ENCODE peak calls at places on chromosome X, in nine cellular contexts. One of them, this sample, is unnamed.

GRCh38 chrX:96721398-96721797 is 36.8 kb downstream of the DIAPH2 start:
- DNase-seq in astrocyte of the hippocampus: no peak
- DNase-seq in activated naive CD8-positive, alpha-beta T cell treated with anti-CD3 and anti-CD28 coated beads, Interleukin-2, amount 50 U/mL, for 16 hours: no peak
- DNase-seq in stimulated activated CD4-positive, alpha-beta T cell treated with anti-CD3 and anti-CD28 coated beads, Interleukin-4, amount 100 ng/mL, for 48 hours: no peak
- DNase-seq in PC-9: no peak
- DNase-seq in GM13976: peak
- DNase-seq in frontal cortex: no peak
- DNase-seq in LoVo: no peak
- DNase-seq in cardiac fibroblast: no peak
- DNase-seq in this sample: peak

GRCh38 chrX:123797543-123798447 is 62.1 kb upstream of the XIAP start:
- DNase-seq in frontal cortex: no peak
- DNase-seq in LoVo: no peak
- DNase-seq in GM13976: no peak
- DNase-seq in cardiac fibroblast: peak
- DNase-seq in stimulated activated CD4-positive, alpha-beta T cell treated with anti-CD3 and anti-CD28 coated beads, Interleukin-4, amount 100 ng/mL, for 48 hours: no peak
- DNase-seq in activated naive CD8-positive, alpha-beta T cell treated with anti-CD3 and anti-CD28 coated beads, Interleukin-2, amount 50 U/mL, for 16 hours: no peak
- DNase-seq in astrocyte of the hippocampus: peak
- DNase-seq in PC-9: no peak
- DNase-seq in this sample: no peak

GRCh38 chrX:45774961-45775360 is 574.3 kb upstream of the DIPK2B start:
- DNase-seq in stimulated activated CD4-positive, alpha-beta T cell treated with anti-CD3 and anti-CD28 coated beads, Interleukin-4, amount 100 ng/mL, for 48 hours: no peak
- DNase-seq in GM13976: no peak
- DNase-seq in astrocyte of the hippocampus: peak
- DNase-seq in cardiac fibroblast: peak
- DNase-seq in frontal cortex: no peak
- DNase-seq in PC-9: no peak
- DNase-seq in LoVo: peak
- DNase-seq in activated naive CD8-positive, alpha-beta T cell treated with anti-CD3 and anti-CD28 coated beads, Interleukin-2, amount 50 U/mL, for 16 hours: no peak
- DNase-seq in this sample: no peak

GRCh38 chrX:138986235-138986634 is 274.7 kb upstream of the FGF13 start:
- DNase-seq in astrocyte of the hippocampus: peak
- DNase-seq in LoVo: no peak
- DNase-seq in PC-9: no peak
- DNase-seq in GM13976: no peak
- DNase-seq in cardiac fibroblast: peak
- DNase-seq in frontal cortex: no peak
- DNase-seq in activated naive CD8-positive, alpha-beta T cell treated with anti-CD3 and anti-CD28 coated beads, Interleukin-2, amount 50 U/mL, for 16 hours: no peak
- DNase-seq in stimulated activated CD4-positive, alpha-beta T cell treated with anti-CD3 and anti-CD28 coated beads, Interleukin-4, amount 100 ng/mL, for 48 hours: no peak
- DNase-seq in this sample: no peak

GRCh38 chrX:44012484-44013096 is 39.4 kb upstream of the NDP start:
- DNase-seq in PC-9: peak
- DNase-seq in cardiac fibroblast: peak
- DNase-seq in frontal cortex: no peak
- DNase-seq in GM13976: no peak
- DNase-seq in stimulated activated CD4-positive, alpha-beta T cell treated with anti-CD3 and anti-CD28 coated beads, Interleukin-4, amount 100 ng/mL, for 48 hours: peak
- DNase-seq in activated naive CD8-positive, alpha-beta T cell treated with anti-CD3 and anti-CD28 coated beads, Interleukin-2, amount 50 U/mL, for 16 hours: no peak
- DNase-seq in astrocyte of the hippocampus: peak
- DNase-seq in LoVo: peak
- DNase-seq in this sample: no peak

GRCh38 chrX:55011294-55011693 is 11.1 kb downstream of the APEX2 start:
- DNase-seq in GM13976: no peak
- DNase-seq in stimulated activated CD4-positive, alpha-beta T cell treated with anti-CD3 and anti-CD28 coated beads, Interleukin-4, amount 100 ng/mL, for 48 hours: no peak
- DNase-seq in frontal cortex: no peak
- DNase-seq in astrocyte of the hippocampus: no peak
- DNase-seq in activated naive CD8-positive, alpha-beta T cell treated with anti-CD3 and anti-CD28 coated beads, Interleukin-2, amount 50 U/mL, for 16 hours: no peak
- DNase-seq in cardiac fibroblast: peak
- DNase-seq in PC-9: no peak
- DNase-seq in LoVo: no peak
- DNase-seq in this sample: no peak

GRCh38 chrX:74492720-74493201 is 71.5 kb downstream of the SLC16A2 start:
- DNase-seq in cardiac fibroblast: no peak
- DNase-seq in activated naive CD8-positive, alpha-beta T cell treated with anti-CD3 and anti-CD28 coated beads, Interleukin-2, amount 50 U/mL, for 16 hours: no peak
- DNase-seq in astrocyte of the hippocampus: no peak
- DNase-seq in frontal cortex: no peak
- DNase-seq in GM13976: no peak
- DNase-seq in PC-9: no peak
- DNase-seq in LoVo: no peak
- DNase-seq in stimulated activated CD4-positive, alpha-beta T cell treated with anti-CD3 and anti-CD28 coated beads, Interleukin-4, amount 100 ng/mL, for 48 hours: peak
- DNase-seq in this sample: no peak

GRCh38 chrX:150508018-150508417 is 60.4 kb upstream of the MTM1 start:
- DNase-seq in frontal cortex: no peak
- DNase-seq in activated naive CD8-positive, alpha-beta T cell treated with anti-CD3 and anti-CD28 coated beads, Interleukin-2, amount 50 U/mL, for 16 hours: no peak
- DNase-seq in GM13976: no peak
- DNase-seq in astrocyte of the hippocampus: no peak
- DNase-seq in PC-9: no peak
- DNase-seq in stimulated activated CD4-positive, alpha-beta T cell treated with anti-CD3 and anti-CD28 coated beads, Interleukin-4, amount 100 ng/mL, for 48 hours: no peak
- DNase-seq in cardiac fibroblast: no peak
- DNase-seq in LoVo: no peak
- DNase-seq in this sample: no peak

GRCh38 chrX:131741103-131741581 is 197.3 kb downstream of the OR13H1 start:
- DNase-seq in GM13976: no peak
- DNase-seq in stimulated activated CD4-positive, alpha-beta T cell treated with anti-CD3 and anti-CD28 coated beads, Interleukin-4, amount 100 ng/mL, for 48 hours: no peak
- DNase-seq in frontal cortex: no peak
- DNase-seq in PC-9: no peak
- DNase-seq in cardiac fibroblast: no peak
- DNase-seq in astrocyte of the hippocampus: peak
- DNase-seq in activated naive CD8-positive, alpha-beta T cell treated with anti-CD3 and anti-CD28 coated beads, Interleukin-2, amount 50 U/mL, for 16 hours: no peak
- DNase-seq in LoVo: no peak
- DNase-seq in this sample: peak

GRCh38 chrX:129654652-129655546 is at the start of gene APLN:
- DNase-seq in activated naive CD8-positive, alpha-beta T cell treated with anti-CD3 and anti-CD28 coated beads, Interleukin-2, amount 50 U/mL, for 16 hours: no peak
- DNase-seq in GM13976: no peak
- DNase-seq in astrocyte of the hippocampus: peak
- DNase-seq in cardiac fibroblast: peak
- DNase-seq in frontal cortex: peak
- DNase-seq in PC-9: no peak
- DNase-seq in LoVo: peak
- DNase-seq in stimulated activated CD4-positive, alpha-beta T cell treated with anti-CD3 and anti-CD28 coated beads, Interleukin-4, amount 100 ng/mL, for 48 hours: no peak
- DNase-seq in this sample: no peak

GRCh38 chrX:136585960-136586359 is 53.9 kb downstream of the VGLL1 start:
- DNase-seq in astrocyte of the hippocampus: no peak
- DNase-seq in stimulated activated CD4-positive, alpha-beta T cell treated with anti-CD3 and anti-CD28 coated beads, Interleukin-4, amount 100 ng/mL, for 48 hours: no peak
- DNase-seq in activated naive CD8-positive, alpha-beta T cell treated with anti-CD3 and anti-CD28 coated beads, Interleukin-2, amount 50 U/mL, for 16 hours: no peak
- DNase-seq in frontal cortex: no peak
- DNase-seq in PC-9: no peak
- DNase-seq in GM13976: no peak
- DNase-seq in LoVo: no peak
- DNase-seq in cardiac fibroblast: no peak
- DNase-seq in this sample: no peak

GRCh38 chrX:2628751-2629315 is 62.3 kb upstream of the CD99 start:
- DNase-seq in GM13976: no peak
- DNase-seq in astrocyte of the hippocampus: no peak
- DNase-seq in cardiac fibroblast: no peak
- DNase-seq in LoVo: no peak
- DNase-seq in activated naive CD8-positive, alpha-beta T cell treated with anti-CD3 and anti-CD28 coated beads, Interleukin-2, amount 50 U/mL, for 16 hours: no peak
- DNase-seq in PC-9: peak
- DNase-seq in stimulated activated CD4-positive, alpha-beta T cell treated with anti-CD3 and anti-CD28 coated beads, Interleukin-4, amount 100 ng/mL, for 48 hours: no peak
- DNase-seq in frontal cortex: no peak
- DNase-seq in this sample: no peak

GRCh38 chrX:2766921-2767320 is 15.1 kb downstream of the XG start:
- DNase-seq in astrocyte of the hippocampus: no peak
- DNase-seq in GM13976: no peak
- DNase-seq in cardiac fibroblast: no peak
- DNase-seq in activated naive CD8-positive, alpha-beta T cell treated with anti-CD3 and anti-CD28 coated beads, Interleukin-2, amount 50 U/mL, for 16 hours: no peak
- DNase-seq in LoVo: no peak
- DNase-seq in PC-9: no peak
- DNase-seq in frontal cortex: no peak
- DNase-seq in stimulated activated CD4-positive, alpha-beta T cell treated with anti-CD3 and anti-CD28 coated beads, Interleukin-4, amount 100 ng/mL, for 48 hours: no peak
- DNase-seq in this sample: no peak

GRCh38 chrX:102599950-102600579 is 750 bp downstream of the ARMCX5 start:
- DNase-seq in stimulated activated CD4-positive, alpha-beta T cell treated with anti-CD3 and anti-CD28 coated beads, Interleukin-4, amount 100 ng/mL, for 48 hours: no peak
- DNase-seq in LoVo: no peak
- DNase-seq in cardiac fibroblast: peak
- DNase-seq in PC-9: no peak
- DNase-seq in activated naive CD8-positive, alpha-beta T cell treated with anti-CD3 and anti-CD28 coated beads, Interleukin-2, amount 50 U/mL, for 16 hours: no peak
- DNase-seq in astrocyte of the hippocampus: peak
- DNase-seq in frontal cortex: no peak
- DNase-seq in GM13976: no peak
- DNase-seq in this sample: no peak

GRCh38 chrX:6325437-6325836 is 96.8 kb upstream of the NLGN4X start:
- DNase-seq in PC-9: peak
- DNase-seq in LoVo: no peak
- DNase-seq in GM13976: no peak
- DNase-seq in cardiac fibroblast: no peak
- DNase-seq in stimulated activated CD4-positive, alpha-beta T cell treated with anti-CD3 and anti-CD28 coated beads, Interleukin-4, amount 100 ng/mL, for 48 hours: no peak
- DNase-seq in astrocyte of the hippocampus: no peak
- DNase-seq in frontal cortex: no peak
- DNase-seq in activated naive CD8-positive, alpha-beta T cell treated with anti-CD3 and anti-CD28 coated beads, Interleukin-2, amount 50 U/mL, for 16 hours: no peak
- DNase-seq in this sample: no peak

GRCh38 chrX:104833401-104833800 is 267.4 kb downstream of the IL1RAPL2 start:
- DNase-seq in cardiac fibroblast: no peak
- DNase-seq in astrocyte of the hippocampus: peak
- DNase-seq in GM13976: no peak
- DNase-seq in stimulated activated CD4-positive, alpha-beta T cell treated with anti-CD3 and anti-CD28 coated beads, Interleukin-4, amount 100 ng/mL, for 48 hours: no peak
- DNase-seq in activated naive CD8-positive, alpha-beta T cell treated with anti-CD3 and anti-CD28 coated beads, Interleukin-2, amount 50 U/mL, for 16 hours: no peak
- DNase-seq in frontal cortex: no peak
- DNase-seq in LoVo: no peak
- DNase-seq in PC-9: no peak
- DNase-seq in this sample: no peak

GRCh38 chrX:70452143-70452733 is 7.6 kb downstream of the DLG3 start:
- DNase-seq in stimulated activated CD4-positive, alpha-beta T cell treated with anti-CD3 and anti-CD28 coated beads, Interleukin-4, amount 100 ng/mL, for 48 hours: no peak
- DNase-seq in activated naive CD8-positive, alpha-beta T cell treated with anti-CD3 and anti-CD28 coated beads, Interleukin-2, amount 50 U/mL, for 16 hours: peak
- DNase-seq in astrocyte of the hippocampus: peak
- DNase-seq in frontal cortex: no peak
- DNase-seq in PC-9: peak
- DNase-seq in LoVo: peak
- DNase-seq in GM13976: peak
- DNase-seq in cardiac fibroblast: peak
- DNase-seq in this sample: no peak

GRCh38 chrX:153902388-153902787 is 2.1 kb upstream of the AVPR2 start:
- DNase-seq in astrocyte of the hippocampus: no peak
- DNase-seq in GM13976: no peak
- DNase-seq in frontal cortex: no peak
- DNase-seq in stimulated activated CD4-positive, alpha-beta T cell treated with anti-CD3 and anti-CD28 coated beads, Interleukin-4, amount 100 ng/mL, for 48 hours: no peak
- DNase-seq in activated naive CD8-positive, alpha-beta T cell treated with anti-CD3 and anti-CD28 coated beads, Interleukin-2, amount 50 U/mL, for 16 hours: no peak
- DNase-seq in cardiac fibroblast: no peak
- DNase-seq in PC-9: no peak
- DNase-seq in LoVo: no peak
- DNase-seq in this sample: no peak

GRCh38 chrX:80751456-80751855 is 58.2 kb downstream of the BRWD3 start:
- DNase-seq in cardiac fibroblast: peak
- DNase-seq in LoVo: no peak
- DNase-seq in astrocyte of the hippocampus: no peak
- DNase-seq in GM13976: no peak
- DNase-seq in activated naive CD8-positive, alpha-beta T cell treated with anti-CD3 and anti-CD28 coated beads, Interleukin-2, amount 50 U/mL, for 16 hours: no peak
- DNase-seq in stimulated activated CD4-positive, alpha-beta T cell treated with anti-CD3 and anti-CD28 coated beads, Interleukin-4, amount 100 ng/mL, for 48 hours: no peak
- DNase-seq in PC-9: no peak
- DNase-seq in frontal cortex: no peak
- DNase-seq in this sample: no peak

GRCh38 chrX:3244955-3245354 is 101.5 kb downstream of the MXRA5 start:
- DNase-seq in frontal cortex: no peak
- DNase-seq in astrocyte of the hippocampus: no peak
- DNase-seq in cardiac fibroblast: peak
- DNase-seq in PC-9: no peak
- DNase-seq in activated naive CD8-positive, alpha-beta T cell treated with anti-CD3 and anti-CD28 coated beads, Interleukin-2, amount 50 U/mL, for 16 hours: no peak
- DNase-seq in stimulated activated CD4-positive, alpha-beta T cell treated with anti-CD3 and anti-CD28 coated beads, Interleukin-4, amount 100 ng/mL, for 48 hours: no peak
- DNase-seq in GM13976: no peak
- DNase-seq in LoVo: no peak
- DNase-seq in this sample: no peak

GRCh38 chrX:84956304-84956703 is 47.4 kb upstream of the APOOL start:
- DNase-seq in cardiac fibroblast: no peak
- DNase-seq in stimulated activated CD4-positive, alpha-beta T cell treated with anti-CD3 and anti-CD28 coated beads, Interleukin-4, amount 100 ng/mL, for 48 hours: no peak
- DNase-seq in PC-9: no peak
- DNase-seq in frontal cortex: no peak
- DNase-seq in astrocyte of the hippocampus: no peak
- DNase-seq in GM13976: no peak
- DNase-seq in LoVo: no peak
- DNase-seq in activated naive CD8-positive, alpha-beta T cell treated with anti-CD3 and anti-CD28 coated beads, Interleukin-2, amount 50 U/mL, for 16 hours: no peak
- DNase-seq in this sample: no peak

GRCh38 chrX:149114874-149115273 is 390.2 kb downstream of the IDS start:
- DNase-seq in LoVo: no peak
- DNase-seq in astrocyte of the hippocampus: no peak
- DNase-seq in frontal cortex: no peak
- DNase-seq in PC-9: no peak
- DNase-seq in activated naive CD8-positive, alpha-beta T cell treated with anti-CD3 and anti-CD28 coated beads, Interleukin-2, amount 50 U/mL, for 16 hours: no peak
- DNase-seq in stimulated activated CD4-positive, alpha-beta T cell treated with anti-CD3 and anti-CD28 coated beads, Interleukin-4, amount 100 ng/mL, for 48 hours: no peak
- DNase-seq in GM13976: no peak
- DNase-seq in cardiac fibroblast: no peak
- DNase-seq in this sample: no peak

GRCh38 chrX:97704881-97705280 is 821.2 kb downstream of the RPA4 start:
- DNase-seq in frontal cortex: no peak
- DNase-seq in GM13976: no peak
- DNase-seq in LoVo: no peak
- DNase-seq in cardiac fibroblast: no peak
- DNase-seq in PC-9: no peak
- DNase-seq in activated naive CD8-positive, alpha-beta T cell treated with anti-CD3 and anti-CD28 coated beads, Interleukin-2, amount 50 U/mL, for 16 hours: no peak
- DNase-seq in stimulated activated CD4-positive, alpha-beta T cell treated with anti-CD3 and anti-CD28 coated beads, Interleukin-4, amount 100 ng/mL, for 48 hours: no peak
- DNase-seq in astrocyte of the hippocampus: no peak
- DNase-seq in this sample: no peak

GRCh38 chrX:30217465-30217864 is 2.1 kb downstream of the MAGEB2 start:
- DNase-seq in LoVo: no peak
- DNase-seq in frontal cortex: no peak
- DNase-seq in stimulated activated CD4-positive, alpha-beta T cell treated with anti-CD3 and anti-CD28 coated beads, Interleukin-4, amount 100 ng/mL, for 48 hours: no peak
- DNase-seq in PC-9: no peak
- DNase-seq in activated naive CD8-positive, alpha-beta T cell treated with anti-CD3 and anti-CD28 coated beads, Interleukin-2, amount 50 U/mL, for 16 hours: no peak
- DNase-seq in GM13976: no peak
- DNase-seq in cardiac fibroblast: no peak
- DNase-seq in astrocyte of the hippocampus: no peak
- DNase-seq in this sample: no peak

GRCh38 chrX:6266041-6266440 is 37.4 kb upstream of the NLGN4X start:
- DNase-seq in frontal cortex: no peak
- DNase-seq in PC-9: peak
- DNase-seq in astrocyte of the hippocampus: peak
- DNase-seq in GM13976: no peak
- DNase-seq in LoVo: no peak
- DNase-seq in activated naive CD8-positive, alpha-beta T cell treated with anti-CD3 and anti-CD28 coated beads, Interleukin-2, amount 50 U/mL, for 16 hours: no peak
- DNase-seq in stimulated activated CD4-positive, alpha-beta T cell treated with anti-CD3 and anti-CD28 coated beads, Interleukin-4, amount 100 ng/mL, for 48 hours: no peak
- DNase-seq in cardiac fibroblast: no peak
- DNase-seq in this sample: no peak

GRCh38 chrX:137032378-137032694 is 1.5 kb downstream of the GPR101 start:
- DNase-seq in frontal cortex: no peak
- DNase-seq in cardiac fibroblast: no peak
- DNase-seq in GM13976: no peak
- DNase-seq in astrocyte of the hippocampus: no peak
- DNase-seq in stimulated activated CD4-positive, alpha-beta T cell treated with anti-CD3 and anti-CD28 coated beads, Interleukin-4, amount 100 ng/mL, for 48 hours: no peak
- DNase-seq in PC-9: no peak
- DNase-seq in LoVo: no peak
- DNase-seq in activated naive CD8-positive, alpha-beta T cell treated with anti-CD3 and anti-CD28 coated beads, Interleukin-2, amount 50 U/mL, for 16 hours: no peak
- DNase-seq in this sample: no peak

GRCh38 chrX:12989456-12989855 is 14.5 kb downstream of the TMSB4X start:
- DNase-seq in activated naive CD8-positive, alpha-beta T cell treated with anti-CD3 and anti-CD28 coated beads, Interleukin-2, amount 50 U/mL, for 16 hours: no peak
- DNase-seq in stimulated activated CD4-positive, alpha-beta T cell treated with anti-CD3 and anti-CD28 coated beads, Interleukin-4, amount 100 ng/mL, for 48 hours: no peak
- DNase-seq in LoVo: no peak
- DNase-seq in frontal cortex: no peak
- DNase-seq in cardiac fibroblast: no peak
- DNase-seq in astrocyte of the hippocampus: no peak
- DNase-seq in GM13976: no peak
- DNase-seq in PC-9: no peak
- DNase-seq in this sample: no peak

GRCh38 chrX:85503258-85504158 is 124.0 kb upstream of the POF1B start:
- DNase-seq in LoVo: peak
- DNase-seq in frontal cortex: no peak
- DNase-seq in stimulated activated CD4-positive, alpha-beta T cell treated with anti-CD3 and anti-CD28 coated beads, Interleukin-4, amount 100 ng/mL, for 48 hours: no peak
- DNase-seq in activated naive CD8-positive, alpha-beta T cell treated with anti-CD3 and anti-CD28 coated beads, Interleukin-2, amount 50 U/mL, for 16 hours: no peak
- DNase-seq in PC-9: no peak
- DNase-seq in GM13976: no peak
- DNase-seq in astrocyte of the hippocampus: no peak
- DNase-seq in cardiac fibroblast: no peak
- DNase-seq in this sample: no peak

GRCh38 chrX:114905251-114905650 is 112.2 kb downstream of the IL13RA2 start:
- DNase-seq in stimulated activated CD4-positive, alpha-beta T cell treated with anti-CD3 and anti-CD28 coated beads, Interleukin-4, amount 100 ng/mL, for 48 hours: no peak
- DNase-seq in cardiac fibroblast: peak
- DNase-seq in GM13976: no peak
- DNase-seq in activated naive CD8-positive, alpha-beta T cell treated with anti-CD3 and anti-CD28 coated beads, Interleukin-2, amount 50 U/mL, for 16 hours: no peak
- DNase-seq in LoVo: no peak
- DNase-seq in PC-9: no peak
- DNase-seq in astrocyte of the hippocampus: no peak
- DNase-seq in frontal cortex: no peak
- DNase-seq in this sample: no peak

GRCh38 chrX:38661561-38661960 is 100.2 kb downstream of the TSPAN7 start:
- DNase-seq in frontal cortex: no peak
- DNase-seq in cardiac fibroblast: no peak
- DNase-seq in GM13976: no peak
- DNase-seq in stimulated activated CD4-positive, alpha-beta T cell treated with anti-CD3 and anti-CD28 coated beads, Interleukin-4, amount 100 ng/mL, for 48 hours: no peak
- DNase-seq in LoVo: no peak
- DNase-seq in PC-9: no peak
- DNase-seq in activated naive CD8-positive, alpha-beta T cell treated with anti-CD3 and anti-CD28 coated beads, Interleukin-2, amount 50 U/mL, for 16 hours: no peak
- DNase-seq in astrocyte of the hippocampus: no peak
- DNase-seq in this sample: peak

GRCh38 chrX:49309401-49309981 is 6.0 kb downstream of the GAGE10 start:
- DNase-seq in cardiac fibroblast: peak
- DNase-seq in astrocyte of the hippocampus: peak
- DNase-seq in PC-9: no peak
- DNase-seq in GM13976: no peak
- DNase-seq in frontal cortex: no peak
- DNase-seq in activated naive CD8-positive, alpha-beta T cell treated with anti-CD3 and anti-CD28 coated beads, Interleukin-2, amount 50 U/mL, for 16 hours: no peak
- DNase-seq in stimulated activated CD4-positive, alpha-beta T cell treated with anti-CD3 and anti-CD28 coated beads, Interleukin-4, amount 100 ng/mL, for 48 hours: no peak
- DNase-seq in LoVo: no peak
- DNase-seq in this sample: no peak

This sample was measured in GM12878.